ENCODE peak calls at places on chromosomes 5 and 9, in five cellular contexts. One of them, this sample, is unnamed.

GRCh38 chr5:31551878-31552277 is 19.8 kb downstream of the C5orf22 start:
- DNase-seq in GM23338: peak
- DNase-seq in ascending aorta: no peak
- DNase-seq in WTC11: no peak
- DNase-seq in Panc1: no peak
- DNase-seq in this sample: no peak

GRCh38 chr5:79640571-79641055 is 28.4 kb downstream of the TENT2 start:
- DNase-seq in ascending aorta: no peak
- DNase-seq in GM23338: no peak
- DNase-seq in Panc1: no peak
- DNase-seq in WTC11: no peak
- DNase-seq in this sample: peak

GRCh38 chr5:173767580-173768266 is 120.4 kb upstream of the CPEB4 start:
- DNase-seq in WTC11: no peak
- DNase-seq in ascending aorta: no peak
- DNase-seq in Panc1: no peak
- DNase-seq in GM23338: no peak
- DNase-seq in this sample: no peak

GRCh38 chr9:17587113-17587512 is 8.2 kb downstream of the SH3GL2 start:
- DNase-seq in Panc1: no peak
- DNase-seq in GM23338: peak
- DNase-seq in ascending aorta: no peak
- DNase-seq in WTC11: no peak
- DNase-seq in this sample: no peak

GRCh38 chr5:74673011-74673790 is 11.8 kb upstream of the HEXB start:
- DNase-seq in Panc1: no peak
- DNase-seq in GM23338: peak
- DNase-seq in ascending aorta: no peak
- DNase-seq in WTC11: no peak
- DNase-seq in this sample: peak

GRCh38 chr9:15509931-15510788 is 610 bp downstream of the PSIP1 start:
- DNase-seq in ascending aorta: no peak
- DNase-seq in WTC11: peak
- DNase-seq in Panc1: no peak
- DNase-seq in GM23338: peak
- DNase-seq in this sample: peak

GRCh38 chr5:39176740-39177628 is 42.4 kb downstream of the FYB1 start:
- DNase-seq in ascending aorta: no peak
- DNase-seq in GM23338: no peak
- DNase-seq in WTC11: no peak
- DNase-seq in Panc1: no peak
- DNase-seq in this sample: no peak

GRCh38 chr5:40428129-40428528 is 251.6 kb upstream of the PTGER4 start:
- DNase-seq in GM23338: no peak
- DNase-seq in Panc1: no peak
- DNase-seq in WTC11: no peak
- DNase-seq in ascending aorta: no peak
- DNase-seq in this sample: peak

GRCh38 chr5:172749881-172750608 is 20.9 kb downstream of the DUSP1 start:
- DNase-seq in Panc1: no peak
- DNase-seq in WTC11: no peak
- DNase-seq in GM23338: no peak
- DNase-seq in ascending aorta: peak
- DNase-seq in this sample: no peak

DNA sequence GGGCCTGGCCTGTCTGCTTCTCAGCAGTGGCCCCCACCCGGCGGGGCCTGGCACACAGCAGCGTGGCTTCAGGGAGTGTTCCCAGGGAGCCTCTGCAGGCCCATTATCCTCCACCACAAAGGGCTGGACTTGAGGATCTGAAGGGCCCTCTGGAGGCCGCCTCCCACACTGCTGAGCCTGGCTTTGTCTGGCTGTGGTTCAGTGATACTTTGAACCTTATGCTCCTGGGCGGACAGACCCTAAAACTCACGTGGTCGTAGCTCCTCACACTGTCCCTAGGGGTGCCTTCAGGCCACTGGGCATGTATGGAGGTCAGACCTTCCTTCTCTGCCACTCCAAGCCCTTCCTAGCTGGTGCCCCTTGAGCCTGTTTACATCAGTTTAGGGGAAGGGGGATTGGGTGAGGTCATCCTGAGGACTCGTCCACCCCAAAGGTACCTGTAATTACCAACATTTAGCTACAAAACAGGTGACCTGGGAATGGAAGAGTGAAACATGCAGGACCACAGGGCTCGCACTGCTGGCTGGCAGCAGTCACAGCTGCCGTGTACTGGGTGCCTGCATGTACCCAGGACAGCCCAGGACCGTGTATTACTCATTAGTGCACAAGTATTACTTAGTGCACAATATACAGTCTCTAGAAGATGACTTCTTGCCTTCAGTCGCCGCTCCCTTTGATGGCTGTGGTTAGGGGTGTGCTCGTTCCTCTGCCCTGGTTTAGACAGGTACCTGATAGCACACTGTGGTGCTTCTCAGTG is 8.5 kb downstream of the GRHPR start:
- DNase-seq in GM23338: peak
- DNase-seq in Panc1: no peak
- DNase-seq in ascending aorta: no peak
- DNase-seq in WTC11: peak
- DNase-seq in this sample: peak
- TF ChIP-seq CTCF in GM23338: peak
- TF ChIP-seq CTCF in Panc1: no peak
- TF ChIP-seq CTCF in ascending aorta: no peak
- TF ChIP-seq CTCF in WTC11: no peak
- TF ChIP-seq CTCF in this sample: peak

GRCh38 chr9:134552349-134552990 is 89.1 kb upstream of the COL5A1 start:
- DNase-seq in Panc1: no peak
- DNase-seq in ascending aorta: no peak
- DNase-seq in GM23338: no peak
- DNase-seq in WTC11: no peak
- DNase-seq in this sample: no peak

GRCh38 chr9:134551176-134551575 is 90.4 kb upstream of the COL5A1 start:
- DNase-seq in ascending aorta: no peak
- DNase-seq in GM23338: no peak
- DNase-seq in WTC11: no peak
- DNase-seq in Panc1: no peak
- DNase-seq in this sample: no peak

GRCh38 chr9:134553061-134553891 is 88.3 kb upstream of the COL5A1 start:
- DNase-seq in Panc1: no peak
- DNase-seq in ascending aorta: no peak
- DNase-seq in GM23338: no peak
- DNase-seq in WTC11: peak
- DNase-seq in this sample: no peak

GRCh38 chr9:134550584-134550983 is 91.0 kb upstream of the COL5A1 start:
- DNase-seq in Panc1: no peak
- DNase-seq in ascending aorta: no peak
- DNase-seq in WTC11: peak
- DNase-seq in GM23338: peak
- DNase-seq in this sample: no peak

DNA sequence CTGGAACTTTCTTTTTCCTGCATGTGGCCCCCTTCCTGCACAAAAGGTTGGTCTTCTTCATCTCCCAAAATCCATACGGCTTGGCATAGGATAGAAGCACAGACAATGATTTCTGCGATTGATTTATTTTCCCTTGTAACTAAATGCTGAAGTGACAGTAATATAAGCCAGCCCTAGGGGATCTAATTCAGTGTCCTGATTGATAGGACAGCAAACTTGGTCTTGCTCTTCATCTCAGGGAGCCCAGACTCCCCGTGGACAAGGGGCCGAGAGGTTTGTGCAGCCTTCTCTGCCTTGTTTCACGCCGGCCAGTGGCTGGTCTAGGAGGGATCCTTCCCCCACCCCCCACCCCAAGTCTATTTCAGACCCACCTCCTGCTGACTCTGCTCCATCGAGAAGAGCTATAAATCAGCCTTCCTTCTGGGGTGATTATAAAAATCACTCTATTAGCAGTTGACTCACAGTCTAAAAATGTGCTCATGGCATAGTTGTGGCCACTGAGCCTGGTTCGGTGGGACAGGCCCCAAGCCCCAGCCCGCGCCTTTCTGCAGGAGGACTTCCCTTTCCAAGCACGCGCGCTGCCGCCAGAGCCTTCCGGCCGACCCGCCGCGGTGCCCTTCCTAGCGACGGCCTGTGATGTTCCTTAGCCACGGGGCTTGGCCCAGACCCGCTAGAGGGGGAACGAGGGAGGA is 89.8 kb upstream of the COL5A1 start:
- DNase-seq in GM23338: no peak
- DNase-seq in ascending aorta: peak
- DNase-seq in WTC11: no peak
- DNase-seq in Panc1: no peak
- DNase-seq in this sample: peak
- TF ChIP-seq CTCF in GM23338: no peak
- TF ChIP-seq CTCF in ascending aorta: no peak
- TF ChIP-seq CTCF in WTC11: no peak
- TF ChIP-seq CTCF in Panc1: no peak
- TF ChIP-seq CTCF in this sample: no peak

DNA sequence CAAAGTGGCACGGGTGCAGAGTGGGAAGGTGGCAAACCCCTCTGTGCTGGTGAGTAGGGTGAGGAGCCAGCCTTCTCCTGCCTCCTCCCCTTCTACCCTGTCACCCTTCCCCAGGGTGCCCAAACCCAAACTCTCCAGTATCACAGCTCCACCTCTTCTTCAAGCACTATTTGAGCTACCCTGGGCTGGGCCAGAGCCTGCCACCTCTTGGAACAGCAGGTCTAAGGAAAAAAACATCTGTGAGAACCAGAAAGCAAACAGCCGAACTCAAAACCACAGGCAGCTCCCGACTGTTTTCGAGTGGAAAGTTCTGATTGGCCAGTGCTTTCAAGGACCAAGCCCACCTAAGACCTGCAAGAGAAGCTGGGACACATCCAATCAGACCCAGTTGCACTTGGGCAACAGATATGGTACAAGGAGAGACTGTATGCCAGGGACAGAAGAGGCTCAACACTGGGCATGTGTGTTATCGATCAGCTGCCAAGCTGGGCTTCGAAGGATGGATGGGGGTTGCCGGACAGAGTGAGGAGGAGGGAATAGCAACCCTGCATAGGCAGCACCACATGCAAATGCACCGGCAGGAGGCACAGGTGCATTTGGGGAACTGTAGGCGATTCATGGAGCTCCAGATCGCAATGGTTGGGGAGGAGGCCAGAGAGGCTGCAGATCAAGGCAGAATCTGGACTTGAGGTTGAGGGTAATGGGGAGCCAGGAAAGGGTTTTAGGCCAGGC is 19.7 kb downstream of the ACSL6 start:
- DNase-seq in ascending aorta: no peak
- DNase-seq in Panc1: no peak
- DNase-seq in WTC11: no peak
- DNase-seq in GM23338: peak
- DNase-seq in this sample: no peak
- TF ChIP-seq CTCF in ascending aorta: no peak
- TF ChIP-seq CTCF in Panc1: no peak
- TF ChIP-seq CTCF in WTC11: no peak
- TF ChIP-seq CTCF in GM23338: no peak
- TF ChIP-seq CTCF in this sample: no peak

DNA sequence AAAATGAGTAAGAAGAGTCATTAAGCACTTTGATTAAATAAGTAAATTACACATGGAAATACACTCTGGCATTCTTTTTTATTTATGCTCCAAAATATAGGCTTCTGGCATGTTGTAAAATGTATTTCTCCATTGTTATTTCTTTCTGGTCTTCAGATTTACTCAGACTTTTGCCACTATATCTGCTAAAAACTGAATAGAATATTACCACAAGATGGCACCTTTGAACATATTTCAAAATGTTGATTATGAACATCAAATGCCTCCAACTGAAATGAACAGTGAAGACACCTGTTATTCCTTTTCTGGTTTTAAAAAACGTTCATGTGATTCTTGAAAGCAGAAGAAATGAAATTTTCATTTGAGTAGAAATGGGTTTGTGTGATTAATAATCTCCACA is 23.6 kb downstream of the TYRP1 start:
- DNase-seq in WTC11: no peak
- DNase-seq in GM23338: no peak
- DNase-seq in Panc1: no peak
- DNase-seq in ascending aorta: no peak
- DNase-seq in this sample: no peak
- TF ChIP-seq CTCF in WTC11: no peak
- TF ChIP-seq CTCF in GM23338: no peak
- TF ChIP-seq CTCF in Panc1: peak
- TF ChIP-seq CTCF in ascending aorta: peak
- TF ChIP-seq CTCF in this sample: no peak

GRCh38 chr9:36099718-36100117 is 36.8 kb upstream of the GLIPR2 start:
- DNase-seq in ascending aorta: no peak
- DNase-seq in Panc1: no peak
- DNase-seq in GM23338: no peak
- DNase-seq in WTC11: no peak
- DNase-seq in this sample: no peak

GRCh38 chr9:36101916-36102741 is 34.4 kb upstream of the GLIPR2 start:
- DNase-seq in WTC11: no peak
- DNase-seq in ascending aorta: peak
- DNase-seq in Panc1: peak
- DNase-seq in GM23338: no peak
- DNase-seq in this sample: peak

GRCh38 chr9:36102742-36103495 is 33.6 kb upstream of the GLIPR2 start:
- DNase-seq in WTC11: peak
- DNase-seq in Panc1: peak
- DNase-seq in GM23338: peak
- DNase-seq in ascending aorta: peak
- DNase-seq in this sample: peak

DNA sequence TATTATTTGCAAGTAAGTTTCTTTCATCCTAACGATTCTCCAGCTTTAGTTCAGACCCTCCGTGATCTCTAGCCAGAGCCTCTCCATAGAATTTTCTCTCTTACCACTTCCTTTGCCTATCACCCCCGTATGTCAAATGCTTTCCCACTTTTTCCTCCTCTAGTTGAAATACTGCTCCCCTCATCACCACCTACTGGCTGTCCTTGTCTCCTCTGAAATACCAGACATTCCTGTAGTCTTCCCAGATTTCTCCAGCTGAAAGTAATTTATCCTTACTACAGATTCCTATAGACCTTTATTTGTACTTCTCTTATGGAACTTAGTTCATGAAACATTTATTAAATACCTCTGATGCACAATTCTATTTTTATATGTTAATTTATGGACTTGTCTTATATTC is 36.0 kb upstream of the GLIPR2 start:
- DNase-seq in WTC11: no peak
- DNase-seq in GM23338: peak
- DNase-seq in Panc1: no peak
- DNase-seq in ascending aorta: no peak
- DNase-seq in this sample: peak
- TF ChIP-seq CTCF in WTC11: no peak
- TF ChIP-seq CTCF in GM23338: peak
- TF ChIP-seq CTCF in Panc1: no peak
- TF ChIP-seq CTCF in ascending aorta: no peak
- TF ChIP-seq CTCF in this sample: no peak

GRCh38 chr9:116599342-116599884 is 87.7 kb upstream of the TRIM32 start:
- DNase-seq in Panc1: no peak
- DNase-seq in WTC11: no peak
- DNase-seq in ascending aorta: no peak
- DNase-seq in GM23338: no peak
- DNase-seq in this sample: no peak
- TF ChIP-seq CTCF in Panc1: no peak
- TF ChIP-seq CTCF in WTC11: no peak
- TF ChIP-seq CTCF in ascending aorta: no peak
- TF ChIP-seq CTCF in GM23338: no peak
- TF ChIP-seq CTCF in this sample: peak

GRCh38 chr5:140261403-140262171 is 41.3 kb downstream of the PFDN1 start:
- DNase-seq in Panc1: peak
- DNase-seq in GM23338: no peak
- DNase-seq in WTC11: no peak
- DNase-seq in ascending aorta: peak
- DNase-seq in this sample: peak
- TF ChIP-seq CTCF in Panc1: peak
- TF ChIP-seq CTCF in GM23338: no peak
- TF ChIP-seq CTCF in WTC11: no peak
- TF ChIP-seq CTCF in ascending aorta: peak
- TF ChIP-seq CTCF in this sample: no peak

This sample was measured in astrocyte of the spinal cord.